ENCODE peak calls at places on chromosome 19, in nine cellular contexts. X is A549, I is GM23338, L is SK-N-SH, E is HCT116, Q is K562, Y is HL-60, N is HepG2, J is GM12878. C is an unnamed sample.

GRCh38 chr19:10815007-10815531 is 20.9 kb downstream of the TMED1 start:
- DNase-seq in X (no peak), I (no peak), L (no peak), E (no peak), Q (no peak), Y (no peak), N (no peak), J (no peak), C (no peak)

GRCh38 chr19:29640231-29640630 is 25.0 kb upstream of the PLEKHF1 start:
- DNase-seq in X (no peak), I (no peak), L (no peak), E (no peak), Q (no peak), Y (no peak), N (no peak), J (no peak), C (no peak)

GRCh38 chr19:49579947-49580263 is 451 bp downstream of the NOSIP start:
- DNase-seq in X (no peak), I (no peak), L (peak; percentile 19), E (no peak), Q (peak; percentile 15), Y (no peak), N (no peak), J (no peak), C (no peak)

GRCh38 chr19:13761423-13761822 is 2.9 kb upstream of the MRI1 start:
- DNase-seq in X (peak; percentile 23), I (no peak), L (no peak), E (no peak), Q (no peak), Y (no peak), N (no peak), J (no peak), C (no peak)

GRCh38 chr19:53906211-53907192 is 2.6 kb upstream of the CACNG7 start:
- DNase-seq in X (peak; percentile 92), I (peak; percentile 81), L (peak; percentile 85), E (no peak), Q (peak; percentile 79), Y (peak; percentile 31), N (no peak), J (no peak), C (no peak)

GRCh38 chr19:54804101-54804500 is 691 bp downstream of the KIR2DL4 start:
- DNase-seq in X (no peak), I (no peak), L (no peak), E (no peak), Q (no peak), Y (no peak), N (no peak), J (no peak), C (no peak)

GRCh38 chr19:3683405-3683865 is 16.8 kb downstream of the PIP5K1C start:
- DNase-seq in X (no peak), I (peak; percentile 81), L (no peak), E (no peak), Q (peak; percentile 70), Y (no peak), N (no peak), J (no peak), C (no peak)

GRCh38 chr19:38655148-38655824 is 7.8 kb downstream of the ACTN4 start:
- DNase-seq in X (no peak), I (no peak), L (no peak), E (no peak), Q (no peak), Y (no peak), N (no peak), J (no peak), C (no peak)

GRCh38 chr19:784541-784940 is 12.7 kb upstream of the PTBP1 start:
- DNase-seq in X (peak; percentile 0), I (peak; percentile 15), L (no peak), E (no peak), Q (no peak), Y (no peak), N (no peak), J (no peak), C (no peak)

GRCh38 chr19:35844482-35845214 is 7.7 kb downstream of the NPHS1 start:
- DNase-seq in X (no peak), I (no peak), L (no peak), E (no peak), Q (no peak), Y (no peak), N (no peak), J (no peak), C (no peak)

GRCh38 chr19:35845215-35846037 is 6.9 kb downstream of the NPHS1 start:
- DNase-seq in X (peak; percentile 96), I (peak; percentile 80), L (peak; percentile 71), E (peak; percentile 22), Q (peak; percentile 94), Y (no peak), N (peak; percentile 37), J (no peak), C (no peak)

GRCh38 chr19:35843676-35844481 is 8.4 kb downstream of the NPHS1 start:
- DNase-seq in X (peak; percentile 93), I (peak; percentile 95), L (peak; percentile 79), E (peak; percentile 74), Q (peak; percentile 93), Y (no peak), N (no peak), J (no peak), C (no peak)

GRCh38 chr19:35847911-35848310 is 4.4 kb downstream of the NPHS1 start:
- DNase-seq in X (no peak), I (no peak), L (no peak), E (no peak), Q (no peak), Y (no peak), N (no peak), J (no peak), C (no peak)

DNA sequence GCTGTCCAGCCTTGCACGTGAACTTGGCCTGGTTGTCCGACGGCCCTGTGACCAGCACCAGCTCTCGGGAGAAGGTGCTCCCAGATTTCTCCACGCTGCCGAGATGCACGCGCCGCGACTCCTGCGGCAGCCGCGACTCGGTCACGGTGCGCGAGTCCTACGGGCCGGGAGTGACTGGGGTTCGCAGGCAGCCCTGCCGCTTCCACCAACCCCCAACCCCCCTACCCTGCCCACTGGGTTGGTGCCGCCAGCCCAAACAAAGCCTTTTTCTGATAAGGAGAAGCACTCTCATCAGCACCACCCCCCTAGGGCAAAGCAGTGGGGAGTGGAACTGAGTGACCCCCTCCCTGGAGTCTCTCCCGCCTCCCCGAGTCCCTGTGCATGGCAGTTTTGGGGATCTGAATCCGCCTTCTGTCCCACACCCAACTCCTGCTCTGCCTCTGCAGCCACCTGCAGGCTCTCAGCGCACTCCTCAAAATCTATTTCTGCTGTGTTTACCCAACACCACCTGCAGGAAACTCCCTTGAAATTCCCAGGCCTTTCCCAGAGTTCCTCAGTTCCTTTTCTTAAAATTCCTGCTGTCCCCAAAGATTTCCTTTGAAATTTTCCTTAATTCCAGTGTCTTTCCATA is 6.2 kb downstream of the NPHS1 start:
- DNase-seq in X (peak; percentile 88), I (peak; percentile 87), L (no peak), E (no peak), Q (no peak), Y (no peak), N (no peak), J (no peak), C (no peak)
- TF ChIP-seq REST in X (no peak), I (no peak), L (peak; percentile 54), E (no peak), Q (no peak), Y (no peak), N (peak; percentile 74), J (no peak), C (peak; percentile 75)

GRCh38 chr19:58396691-58397532 is 1.5 kb downstream of the RNF225 start:
- DNase-seq in X (no peak), I (peak; percentile 17), L (no peak), E (no peak), Q (no peak), Y (no peak), N (no peak), J (no peak), C (no peak)

GRCh38 chr19:58398087-58398486 is 2.6 kb downstream of the RNF225 start:
- DNase-seq in X (no peak), I (no peak), L (no peak), E (no peak), Q (peak; percentile 2), Y (no peak), N (no peak), J (no peak), C (no peak)

GRCh38 chr19:58395979-58396627 is 647 bp downstream of the RNF225 start:
- DNase-seq in X (no peak), I (peak; percentile 71), L (no peak), E (no peak), Q (no peak), Y (no peak), N (no peak), J (no peak), C (no peak)

GRCh38 chr19:58398545-58398944 is 3.1 kb downstream of the RNF225 start:
- DNase-seq in X (no peak), I (no peak), L (no peak), E (no peak), Q (peak; percentile 2), Y (no peak), N (no peak), J (no peak), C (no peak)

DNA sequence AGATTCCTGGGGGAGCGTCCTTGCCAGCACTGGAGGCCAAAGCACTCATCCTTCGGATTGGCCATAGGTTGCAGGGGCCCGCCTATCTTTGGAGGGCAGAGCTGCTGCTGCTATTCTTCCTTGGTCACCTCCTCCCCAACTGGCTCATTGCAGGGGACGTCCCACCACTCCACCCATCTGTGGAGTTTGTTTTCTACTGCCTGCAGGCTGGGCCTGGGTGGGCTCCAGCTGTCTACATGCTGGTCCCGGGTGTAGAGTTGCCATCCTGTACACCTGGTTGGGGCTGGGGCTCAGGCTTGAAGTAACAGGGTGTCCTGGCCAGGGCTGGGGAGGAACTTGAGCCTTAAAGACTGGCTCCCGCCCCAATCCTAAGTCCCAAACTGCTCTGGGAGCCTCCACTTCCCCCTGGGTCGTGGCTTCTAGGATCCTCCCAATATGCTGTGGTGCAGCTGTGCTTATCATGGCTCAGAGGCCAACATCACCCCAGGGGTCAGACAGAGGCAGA is 2.1 kb downstream of the RNF225 start:
- DNase-seq in X (no peak), I (no peak), L (no peak), E (no peak), Q (no peak), Y (no peak), N (no peak), J (no peak), C (no peak)
- TF ChIP-seq REST in X (no peak), I (no peak), L (no peak), E (no peak), Q (no peak), Y (no peak), N (no peak), J (no peak), C (no peak)

GRCh38 chr19:30742981-30743380 is 370.8 kb downstream of the ZNF536 start:
- DNase-seq in X (no peak), I (no peak), L (peak; percentile 46), E (no peak), Q (no peak), Y (no peak), N (no peak), J (no peak), C (no peak)
- TF ChIP-seq REST in X (no peak), I (no peak), L (no peak), E (no peak), Q (no peak), Y (no peak), N (no peak), J (no peak), C (no peak)

GRCh38 chr19:48206402-48207093 is 36.1 kb downstream of the ZSWIM9 start:
- DNase-seq in X (no peak), I (no peak), L (no peak), E (no peak), Q (no peak), Y (no peak), N (no peak), J (no peak), C (no peak)

GRCh38 chr19:48203794-48204628 is 33.5 kb downstream of the ZSWIM9 start:
- DNase-seq in X (peak; percentile 98), I (peak; percentile 100), L (peak; percentile 93), E (peak; percentile 95), Q (peak; percentile 95), Y (peak; percentile 97), N (peak; percentile 95), J (peak; percentile 91), C (peak; percentile 54)

GRCh38 chr19:48203227-48203793 is 32.8 kb downstream of the ZSWIM9 start:
- DNase-seq in X (no peak), I (no peak), L (no peak), E (peak; percentile 24), Q (no peak), Y (no peak), N (no peak), J (no peak), C (no peak)
- TF ChIP-seq REST in X (no peak), I (no peak), L (no peak), E (no peak), Q (no peak), Y (no peak), N (no peak), J (no peak), C (no peak)